ENCODE peak calls at places on chromosomes 11 and 22, in nine cellular contexts. V is GM12865, F is tibial nerve, K is Peyer's patch, H is osteoblast, Y is lower lobe of right lung, J is HCT116, D is upper lobe of left lung, L is A549. W is an unnamed sample.

GRCh38 chr22:48382197-48382596 is 1445.5 kb downstream of the BRD1 start:
- DNase-seq in K (no peak), Y (no peak), F (no peak), J (no peak), H (no peak), V (no peak), L (no peak), D (no peak), W (no peak)

GRCh38 chr22:25749420-25750169 is 7.6 kb downstream of the MYO18B start:
- DNase-seq in H (no peak), D (no peak), J (no peak), V (peak; percentile 88), K (no peak), Y (no peak), F (no peak), L (no peak), W (no peak)

GRCh38 chr11:111541209-111542061 is 915 bp downstream of the LAYN start:
- DNase-seq in F (no peak), H (peak; percentile 92), Y (peak; percentile 60), V (no peak), D (peak; percentile 38), K (peak; percentile 19), L (no peak), J (no peak), W (no peak)

GRCh38 chr22:46079861-46080821 is 70.2 kb upstream of the PPARA start:
- DNase-seq in K (no peak), D (peak; percentile 59), J (no peak), L (no peak), H (peak; percentile 98), F (peak; percentile 78), Y (peak; percentile 56), V (no peak), W (no peak)

GRCh38 chr11:78365381-78365792 is 52.2 kb downstream of the GAB2 start:
- DNase-seq in J (peak; percentile 22), D (peak; percentile 56), V (no peak), H (no peak), Y (peak; percentile 45), L (no peak), F (no peak), K (no peak), W (peak; percentile 83)

GRCh38 chr11:85867751-85868150 is 12.6 kb downstream of the CCDC83 start:
- DNase-seq in J (no peak), L (no peak), H (no peak), Y (no peak), K (no peak), F (no peak), V (no peak), D (no peak), W (no peak)

GRCh38 chr11:2681408-2682145 is 18.2 kb downstream of the KCNQ1OT1 start:
- DNase-seq in V (no peak), J (no peak), L (no peak), H (peak; percentile 25), K (no peak), F (no peak), Y (no peak), D (no peak), W (no peak)

GRCh38 chr11:130947481-130947880 is 31.2 kb upstream of the SNX19 start:
- DNase-seq in Y (no peak), V (no peak), K (no peak), D (no peak), H (no peak), L (no peak), F (no peak), J (no peak), W (no peak)

GRCh38 chr11:35376613-35377012 is 42.7 kb downstream of the SLC1A2 start:
- DNase-seq in H (no peak), K (no peak), Y (no peak), D (no peak), L (no peak), J (no peak), V (no peak), F (no peak), W (no peak)

GRCh38 chr22:44130076-44130711 is 50.5 kb upstream of the PARVG start:
- DNase-seq in L (no peak), H (no peak), F (no peak), Y (no peak), D (no peak), J (no peak), K (no peak), V (no peak), W (no peak)

GRCh38 chr11:416757-417621 is 2.2 kb upstream of the SIGIRR start:
- DNase-seq in H (peak; percentile 97), D (peak; percentile 77), L (no peak), J (no peak), K (peak; percentile 42), F (no peak), V (peak; percentile 53), Y (peak; percentile 85), W (no peak)

GRCh38 chr11:79274636-79275315 is 166.1 kb downstream of the TENM4 start:
- DNase-seq in L (no peak), Y (no peak), H (peak; percentile 46), K (no peak), F (no peak), D (no peak), J (no peak), V (no peak), W (peak; percentile 56)

GRCh38 chr22:35995772-35996171 is 32.9 kb downstream of the RBFOX2 start:
- DNase-seq in V (no peak), H (peak; percentile 88), K (no peak), Y (no peak), L (no peak), D (peak; percentile 27), F (peak; percentile 75), J (no peak), W (no peak)

GRCh38 chr11:61699737-61700160 is 19.6 kb downstream of the DAGLA start:
- DNase-seq in J (no peak), L (no peak), F (no peak), H (no peak), D (no peak), Y (no peak), V (no peak), K (no peak), W (no peak)

DNA sequence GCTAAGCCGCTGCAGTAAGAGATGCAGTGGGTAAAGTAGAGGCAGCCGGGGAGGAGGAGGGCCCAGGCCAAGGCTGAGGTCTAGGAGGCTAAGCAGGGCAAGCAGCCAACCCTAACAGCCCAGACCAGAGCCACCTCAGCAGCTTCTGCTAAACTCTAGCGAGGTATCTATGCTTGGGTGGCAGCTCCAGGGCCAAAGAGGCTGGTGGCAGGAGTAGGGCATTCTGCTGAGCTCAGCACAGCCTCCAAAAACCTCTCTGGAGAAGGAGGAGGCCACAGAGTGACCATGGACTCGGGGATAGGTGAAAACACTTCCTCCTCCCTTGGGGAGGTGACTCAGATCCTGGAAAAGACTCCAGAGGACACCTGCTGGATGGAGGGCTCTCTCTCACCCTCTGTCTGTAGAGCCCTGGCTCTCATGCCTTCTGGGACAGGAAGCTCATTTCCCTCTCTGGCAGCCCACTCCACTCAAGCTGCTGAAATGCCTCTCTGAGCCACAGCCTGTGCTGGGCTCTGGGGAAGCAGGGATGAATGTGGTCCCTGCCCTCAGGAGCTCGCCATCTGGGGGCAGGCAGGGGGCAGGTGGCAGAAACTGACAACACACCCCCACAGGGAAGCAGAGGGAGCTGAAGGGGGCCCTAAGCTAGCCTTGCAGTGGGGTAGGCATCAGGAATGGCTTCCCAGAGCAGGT is 16.5 kb upstream of the TPBGL start:
- DNase-seq in F (no peak), H (no peak), K (no peak), D (no peak), L (peak; percentile 29), J (no peak), V (no peak), Y (no peak), W (no peak)
- TF ChIP-seq CTCF in F (no peak), H (no peak), K (no peak), D (no peak), L (no peak), J (peak; percentile 25), V (no peak), Y (no peak), W (no peak)

DNA sequence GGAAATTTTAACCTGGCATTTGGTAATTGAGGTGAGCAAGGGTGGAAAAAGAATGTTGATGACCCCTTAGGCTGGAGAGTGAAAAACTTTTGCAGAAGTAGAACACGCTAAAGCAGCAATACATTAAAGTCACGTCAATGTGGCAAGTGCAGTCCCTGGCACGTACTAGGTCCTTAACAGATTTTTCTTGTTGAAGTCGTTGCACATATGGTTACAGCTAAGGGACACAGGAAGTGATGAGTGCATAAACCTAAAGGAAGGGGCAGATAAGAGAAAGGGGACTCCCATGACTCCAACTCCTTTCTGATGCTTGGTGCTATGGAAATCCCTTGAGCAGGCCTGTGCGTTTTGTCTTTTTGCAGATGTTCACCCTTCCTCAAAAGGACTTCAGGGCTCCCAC is 1.2 kb downstream of the ACCS start:
- DNase-seq in K (no peak), D (no peak), Y (no peak), L (no peak), V (no peak), H (no peak), J (no peak), F (no peak), W (no peak)
- H3K4me3 ChIP-seq in K (no peak overlapping the region), D (peak overlapping the region; percentile 59), Y (peak overlapping the region; percentile 74), L (peak overlapping the region; percentile 75), V (no peak overlapping the region), H (peak overlapping the region; percentile 92), J (peak overlapping the region; percentile 60), F (peak overlapping the region; percentile 71), W (no peak overlapping the region)

DNA sequence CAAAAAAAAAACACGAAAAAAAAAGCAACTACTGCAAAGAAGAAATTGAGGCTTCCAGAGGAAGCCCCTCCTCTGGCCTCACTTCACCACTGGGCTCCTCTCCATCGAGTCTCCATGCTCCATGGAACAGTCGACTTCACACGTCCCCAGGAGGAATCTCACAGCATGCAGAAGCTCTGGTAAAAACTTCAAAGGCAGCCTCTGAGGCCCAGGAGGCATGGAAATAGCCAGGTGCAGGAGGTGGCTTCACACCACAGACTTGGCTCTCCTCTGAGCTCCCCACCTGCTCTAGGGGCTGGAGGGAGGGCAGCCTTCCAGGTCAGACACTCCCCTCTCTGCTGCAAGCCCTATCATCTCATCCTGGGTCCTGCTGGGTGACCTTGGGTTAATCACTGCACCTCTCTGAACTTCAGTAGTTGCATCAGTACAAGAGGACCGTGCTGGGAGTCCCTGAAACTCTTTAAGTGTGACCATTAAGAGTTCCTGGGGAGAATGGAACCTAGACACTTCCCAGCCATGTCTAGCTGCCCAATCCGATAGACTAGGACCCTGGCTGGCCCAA is 8.2 kb downstream of the PDE2A start:
- DNase-seq in F (no peak), Y (no peak), V (no peak), L (no peak), D (no peak), K (no peak), J (no peak), H (peak; percentile 77), W (no peak)
- TF ChIP-seq CTCF in F (no peak), Y (no peak), V (no peak), L (no peak), D (no peak), K (no peak), J (no peak), H (no peak), W (no peak)

DNA sequence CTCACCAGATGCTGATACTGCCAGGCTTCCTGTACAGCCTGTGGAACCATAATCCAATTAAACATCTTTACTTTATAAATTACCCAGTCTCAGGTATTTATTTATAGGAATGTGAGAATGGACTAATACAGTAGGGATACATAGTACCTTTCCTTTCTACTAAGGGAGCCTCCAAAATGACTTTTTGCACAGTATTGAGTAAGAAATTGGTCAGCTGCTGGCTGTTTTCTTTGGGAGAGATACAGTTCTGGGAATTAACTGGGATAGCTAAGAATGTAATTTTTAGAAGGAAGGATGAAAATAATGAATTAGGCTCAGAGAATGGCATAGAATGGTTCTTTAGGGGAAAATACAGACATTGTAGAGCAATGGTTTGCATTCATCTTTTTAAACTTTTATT is 426.0 kb upstream of the DDI1 start:
- DNase-seq in V (no peak), K (no peak), Y (no peak), H (no peak), L (no peak), D (no peak), J (no peak), F (no peak), W (no peak)
- H3K4me3 ChIP-seq in V (no peak overlapping the region), K (no peak overlapping the region), Y (no peak overlapping the region), H (no peak overlapping the region), L (no peak overlapping the region), D (no peak overlapping the region), J (no peak overlapping the region), F (no peak overlapping the region), W (no peak overlapping the region)